ENCODE peak calls at places on chromosomes 5 and 9, in six cellular contexts. F is neural crest cell, S is astrocyte of the cerebellum, Z is cardiac fibroblast, G is epithelial cell of proximal tubule, Q is IMR-90. O is an unnamed sample.
A peak's percentile ranks its signal among the peaks of the same experiment; 100 is the strongest.

GRCh38 chr5:15807861-15808260 is 307.9 kb downstream of the FBXL7 start:
- DNase-seq in F (no peak), S (peak; percentile 78), Z (peak; percentile 68), G (no peak), Q (peak; percentile 28), O (no peak)

GRCh38 chr5:3277590-3278196 is 317.9 kb upstream of the IRX1 start:
- DNase-seq in F (no peak), S (no peak), Z (no peak), G (no peak), Q (no peak), O (no peak)

GRCh38 chr9:17204611-17205165 is 69.8 kb downstream of the CNTLN start:
- DNase-seq in F (no peak), S (no peak), Z (no peak), G (no peak), Q (no peak), O (no peak)

GRCh38 chr5:1089621-1090040 is 22.2 kb downstream of the SLC12A7 start:
- DNase-seq in F (no peak), S (no peak), Z (no peak), G (no peak), Q (no peak), O (no peak)

GRCh38 chr5:124824637-124825158 is 78.3 kb upstream of the ZNF608 start:
- DNase-seq in F (no peak), S (peak; percentile 59), Z (peak; percentile 92), G (peak; percentile 23), Q (peak; percentile 85), O (no peak)

GRCh38 chr9:124248992-124249391 is 8.8 kb upstream of the NEK6 start:
- DNase-seq in F (no peak), S (no peak), Z (no peak), G (no peak), Q (no peak), O (no peak)

GRCh38 chr9:13778486-13779110 is 499.1 kb upstream of the MPDZ start:
- DNase-seq in F (no peak), S (no peak), Z (peak; percentile 10), G (no peak), Q (peak; percentile 4), O (no peak)

GRCh38 chr5:144318011-144318410 is 147.3 kb downstream of the KCTD16 start:
- DNase-seq in F (no peak), S (no peak), Z (no peak), G (no peak), Q (no peak), O (no peak)

GRCh38 chr9:16074962-16075361 is 522.1 kb downstream of the CCDC171 start:
- DNase-seq in F (no peak), S (no peak), Z (peak; percentile 49), G (no peak), Q (peak; percentile 71), O (no peak)

GRCh38 chr9:123382659-123383511 is 26.9 kb downstream of the CRB2 start:
- DNase-seq in F (no peak), S (no peak), Z (no peak), G (no peak), Q (no peak), O (no peak)

GRCh38 chr5:134592141-134592746 is 40.4 kb downstream of the SAR1B start:
- DNase-seq in F (no peak), S (no peak), Z (peak; percentile 49), G (no peak), Q (peak; percentile 41), O (peak; percentile 75)

GRCh38 chr5:64594025-64594424 is 88.2 kb downstream of the RGS7BP start:
- DNase-seq in F (no peak), S (no peak), Z (no peak), G (no peak), Q (no peak), O (no peak)

GRCh38 chr5:64599226-64599625 is 91.1 kb upstream of the SHISAL2B start:
- DNase-seq in F (no peak), S (no peak), Z (no peak), G (no peak), Q (no peak), O (no peak)

GRCh38 chr5:64592942-64593341 is 87.1 kb downstream of the RGS7BP start:
- DNase-seq in F (no peak), S (no peak), Z (no peak), G (no peak), Q (no peak), O (no peak)

GRCh38 chr5:64595519-64595855 is 89.7 kb downstream of the RGS7BP start:
- DNase-seq in F (no peak), S (no peak), Z (no peak), G (no peak), Q (no peak), O (no peak)

GRCh38 chr5:64594601-64595518 is 89.0 kb downstream of the RGS7BP start:
- DNase-seq in F (no peak), S (no peak), Z (peak; percentile 9), G (no peak), Q (no peak), O (no peak)
- TF ChIP-seq CTCF in F (peak; percentile 60), S (peak; percentile 35), Z (peak; percentile 26), G (peak; percentile 60), Q (no peak), O (no peak)

GRCh38 chr9:113011911-113012381 is at the start of gene ZNF883:
- DNase-seq in F (peak; percentile 33), S (peak; percentile 37), Z (peak; percentile 66), G (peak; percentile 2), Q (peak; percentile 55), O (no peak)
- TF ChIP-seq CTCF in F (no peak), S (peak; percentile 27), Z (peak; percentile 12), G (peak; percentile 16), Q (peak; percentile 6), O (peak; percentile 17)

GRCh38 chr5:150486402-150487198 is 21.3 kb upstream of the NDST1 start:
- DNase-seq in F (peak; percentile 83), S (no peak), Z (peak; percentile 53), G (no peak), Q (peak; percentile 48), O (no peak)

GRCh38 chr5:150485770-150486401 is 22.0 kb upstream of the NDST1 start:
- DNase-seq in F (peak; percentile 53), S (no peak), Z (no peak), G (no peak), Q (peak; percentile 46), O (peak; percentile 88)

GRCh38 chr5:150488519-150489357 is 19.2 kb upstream of the NDST1 start:
- DNase-seq in F (no peak), S (peak; percentile 57), Z (peak; percentile 79), G (no peak), Q (peak; percentile 59), O (no peak)

GRCh38 chr5:150489358-150490295 is 18.3 kb upstream of the NDST1 start:
- DNase-seq in F (no peak), S (no peak), Z (peak; percentile 59), G (no peak), Q (peak; percentile 71), O (no peak)

GRCh38 chr5:150487199-150488061 is 20.5 kb upstream of the NDST1 start:
- DNase-seq in F (no peak), S (no peak), Z (peak; percentile 59), G (no peak), Q (peak; percentile 34), O (no peak)
- TF ChIP-seq CTCF in F (no peak), S (no peak), Z (peak; percentile 30), G (peak; percentile 64), Q (peak; percentile 22), O (no peak)

DNA sequence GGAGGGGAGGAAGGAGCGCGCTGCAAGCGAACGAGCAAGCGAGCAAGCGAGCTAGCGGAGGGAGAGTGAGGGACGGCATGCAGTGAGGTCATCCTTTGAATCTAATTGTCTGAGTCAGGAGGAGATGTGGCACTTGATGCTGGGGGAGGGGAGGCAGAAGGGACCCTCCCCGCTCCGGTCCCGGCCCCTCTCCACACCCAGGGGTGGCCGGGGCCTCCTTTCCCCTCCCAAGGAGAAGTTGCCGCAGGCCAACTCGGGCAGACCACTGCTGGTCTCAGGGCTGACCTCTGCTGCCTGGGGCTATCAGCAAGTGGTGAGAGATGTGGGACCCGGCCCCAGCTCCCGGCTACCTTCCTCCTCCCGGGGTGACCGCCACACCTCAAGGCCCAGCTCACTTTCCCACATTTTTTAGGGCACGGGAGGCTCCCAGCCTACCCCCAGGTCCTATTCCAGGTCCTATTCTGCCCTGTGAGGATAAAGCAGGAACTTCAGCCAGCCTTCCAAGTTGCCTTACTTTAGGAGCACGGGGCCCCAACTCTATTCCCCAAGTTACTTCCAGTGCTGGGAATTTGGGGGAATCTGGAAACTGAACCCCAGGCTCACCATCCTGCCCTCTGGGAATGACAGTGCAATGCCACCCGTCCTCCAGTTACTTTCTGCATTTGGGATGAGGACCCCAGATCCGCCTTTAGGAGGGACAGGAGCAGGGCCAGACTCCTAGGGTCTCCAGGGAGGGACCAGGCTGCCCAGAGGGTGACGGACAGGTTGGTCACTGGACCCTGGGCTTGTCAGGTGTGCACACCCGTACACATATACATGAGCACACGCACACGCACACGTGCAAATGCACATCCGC is 11.1 kb downstream of the CNTFR start:
- DNase-seq in F (peak; percentile 63), S (peak; percentile 6), Z (peak; percentile 46), G (no peak), Q (peak; percentile 63), O (no peak)
- TF ChIP-seq CTCF in F (no peak), S (no peak), Z (no peak), G (no peak), Q (no peak), O (no peak)

DNA sequence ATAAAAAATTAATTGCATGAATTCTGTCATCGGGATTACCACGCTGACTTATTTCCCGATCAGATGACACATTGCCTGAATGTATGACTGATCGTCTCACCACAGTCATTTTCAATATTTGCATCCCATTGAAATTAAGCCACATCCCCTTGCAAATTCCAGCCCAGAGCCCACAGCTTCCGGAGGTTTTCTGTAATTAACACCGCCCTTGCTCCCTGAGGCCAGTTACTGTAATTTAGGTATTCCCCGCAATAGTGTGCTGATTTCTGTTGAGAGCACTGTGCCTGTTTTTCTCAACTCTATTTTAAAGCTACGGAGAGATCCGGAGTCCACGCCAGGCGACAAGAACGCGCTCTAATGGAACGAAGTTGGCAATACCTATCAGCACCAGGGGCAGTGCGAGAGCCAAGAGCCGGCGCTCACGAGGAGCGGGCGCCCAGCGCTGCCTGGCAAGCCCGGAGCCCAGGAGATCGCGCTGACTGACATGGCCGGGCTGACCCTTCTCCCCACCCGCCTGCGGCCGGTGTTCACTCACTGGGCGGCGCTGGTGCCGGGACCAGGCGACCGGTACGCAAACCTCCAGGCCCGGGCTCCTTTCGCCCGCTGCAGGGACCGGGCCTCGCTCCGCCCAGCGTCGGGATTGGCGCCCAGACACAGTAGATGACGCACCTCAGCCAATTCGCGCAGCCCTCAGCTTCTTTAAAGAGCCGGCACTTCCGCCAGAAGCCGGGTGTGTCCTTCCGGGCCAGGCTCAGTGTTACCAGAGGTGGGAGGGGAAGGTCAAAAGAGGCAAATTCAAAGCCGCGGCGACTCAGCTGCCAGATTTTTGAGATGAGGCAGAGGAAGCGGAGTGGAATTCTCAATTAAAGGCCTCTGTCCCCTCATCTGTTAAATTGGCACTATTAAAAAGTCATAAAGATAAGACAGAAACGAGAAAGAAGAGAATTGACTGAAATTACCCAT is at the start of gene PLGRKT:
- DNase-seq in F (peak; percentile 75), S (peak; percentile 64), Z (peak; percentile 93), G (no peak), Q (peak; percentile 87), O (peak; percentile 94)
- TF ChIP-seq CTCF in F (peak; percentile 46), S (peak; percentile 19), Z (peak; percentile 24), G (peak; percentile 16), Q (peak; percentile 29), O (peak; percentile 39)

DNA sequence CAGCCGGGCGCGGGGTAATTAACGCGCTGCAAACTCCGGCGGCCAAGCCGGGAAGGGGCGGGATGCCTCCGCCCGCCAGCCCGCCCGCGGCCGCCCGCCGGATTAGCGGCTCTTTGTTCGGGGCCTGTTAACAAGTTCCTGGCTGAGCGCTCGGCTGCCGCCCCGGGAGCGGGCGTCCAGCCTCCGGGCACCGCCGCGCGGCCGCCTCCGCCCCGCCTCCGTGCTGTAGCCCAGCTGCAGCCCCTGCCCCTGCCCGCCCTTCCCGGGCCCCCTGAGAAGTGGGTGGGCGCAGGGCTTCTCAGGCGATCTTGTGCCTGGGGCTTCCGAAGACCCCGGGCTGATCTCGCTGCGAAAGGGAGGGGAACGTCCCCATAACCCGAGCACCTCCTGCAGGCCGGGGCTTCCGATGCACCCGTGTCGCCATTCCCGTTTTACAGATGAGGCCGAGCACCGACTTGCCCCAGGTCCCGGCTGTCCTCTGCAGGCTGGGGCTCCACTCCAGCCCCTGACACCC is 7.6 kb downstream of the UNC5A start:
- DNase-seq in F (peak; percentile 53), S (no peak), Z (peak; percentile 24), G (no peak), Q (no peak), O (no peak)
- TF ChIP-seq CTCF in F (peak; percentile 64), S (peak; percentile 34), Z (peak; percentile 57), G (peak; percentile 50), Q (peak; percentile 29), O (peak; percentile 51)